ENCODE peak calls at places on chromosomes 12 and 14, in eight cellular contexts. F is GM23248; J is GM06990; T is activated effector memory CD4-positive, alpha-beta T cell treated with Interleukin-2 at 50 U/mL for 16 hours; H is NCI-H2081; R is neural crest cell; O is upper lobe of right lung; V is right atrium auricular region. W is an unnamed sample.

GRCh38 chr12:11824069-11824468 is 174.6 kb downstream of the ETV6 start:
- DNase-seq in H (no peak), F (no peak), O (no peak), J (no peak), R (no peak), V (no peak), T (no peak), W (no peak)

GRCh38 chr12:19744760-19745218 is 305.5 kb downstream of the AEBP2 start:
- DNase-seq in O (no peak), H (peak; percentile 68), J (no peak), R (no peak), V (no peak), F (no peak), T (no peak), W (no peak)

GRCh38 chr12:23008613-23009012 is 383.6 kb downstream of the ETNK1 start:
- DNase-seq in H (no peak), V (no peak), T (no peak), J (no peak), R (no peak), F (no peak), O (no peak), W (no peak)

GRCh38 chr14:35814371-35815005 is 5.4 kb upstream of the RALGAPA1 start:
- DNase-seq in T (peak; percentile 52), O (no peak), F (peak; percentile 59), V (no peak), R (peak; percentile 83), H (peak; percentile 62), J (no peak), W (peak; percentile 72)

GRCh38 chr14:56474419-56475022 is 105.1 kb upstream of the TMEM260 start:
- DNase-seq in V (no peak), J (no peak), F (peak; percentile 59), O (no peak), H (peak; percentile 68), R (peak; percentile 40), T (no peak), W (no peak)

GRCh38 chr14:67583711-67584644 is 16.1 kb downstream of the PIGH start:
- DNase-seq in J (no peak), F (peak; percentile 58), T (no peak), R (peak; percentile 45), H (peak; percentile 44), V (no peak), O (no peak), W (no peak)

GRCh38 chr12:95182868-95183415 is 34.3 kb downstream of the FGD6 start:
- DNase-seq in R (no peak), H (no peak), J (no peak), V (no peak), F (peak; percentile 86), O (no peak), T (no peak), W (no peak)

GRCh38 chr14:82511399-82511798 is 977.7 kb upstream of the SEL1L start:
- DNase-seq in O (no peak), V (no peak), R (no peak), F (no peak), T (no peak), J (no peak), H (no peak), W (no peak)

GRCh38 chr14:53295985-53296582 is 143.0 kb upstream of the DDHD1 start:
- DNase-seq in R (peak; percentile 26), T (no peak), F (peak; percentile 52), V (no peak), H (peak; percentile 17), O (no peak), J (no peak), W (no peak)

GRCh38 chr12:76921891-76922664 is 43.3 kb upstream of the CSRP2 start:
- DNase-seq in V (no peak), H (no peak), O (no peak), R (no peak), F (peak; percentile 59), J (no peak), T (no peak), W (no peak)

GRCh38 chr12:28578361-28578760 is 388.1 kb downstream of the CCDC91 start:
- DNase-seq in F (peak; percentile 64), T (no peak), J (no peak), V (no peak), R (no peak), H (no peak), O (no peak), W (no peak)

W was measured in activated T-cell treated with anti-CD3 and anti-CD28 coated beads, Interleukin-2, amount 50 U/mL, for 1 hour.